ENCODE peak calls at places on chromosomes 5 and 9, in eight cellular contexts. E is NCI-H345; W is retinal pigment epithelial cell; C is occipital lobe; G is heart left ventricle; X is NCI-H1092; A is NCI-H460; P is CD4-positive, alpha-beta T cell. O is an unnamed sample.

GRCh38 chr9:35712762-35713400 is 19.1 kb downstream of the TLN1 start:
- DNase-seq in E (no peak), W (no peak), C (no peak), G (no peak), X (no peak), A (no peak), P (no peak), O (no peak)

GRCh38 chr5:120678279-120678678 is 214.2 kb downstream of the PRR16 start:
- DNase-seq in E (no peak), W (no peak), C (no peak), G (no peak), X (no peak), A (no peak), P (no peak), O (no peak)

GRCh38 chr5:173882632-173883031 is 5.5 kb upstream of the CPEB4 start:
- DNase-seq in E (no peak), W (no peak), C (no peak), G (no peak), X (no peak), A (no peak), P (no peak), O (peak)

GRCh38 chr5:132422720-132423442 is 53.4 kb downstream of the SLC22A5 start:
- DNase-seq in E (no peak), W (no peak), C (no peak), G (peak), X (no peak), A (no peak), P (no peak), O (no peak)

GRCh38 chr5:172692981-172693380 is 51.9 kb downstream of the NEURL1B start:
- DNase-seq in E (no peak), W (no peak), C (no peak), G (peak), X (no peak), A (no peak), P (no peak), O (no peak)

GRCh38 chr9:134589748-134590147 is 51.9 kb upstream of the COL5A1 start:
- DNase-seq in E (no peak), W (no peak), C (no peak), G (no peak), X (no peak), A (no peak), P (no peak), O (no peak)

GRCh38 chr5:141914154-141914743 is 9.4 kb upstream of the DELE1 start:
- DNase-seq in E (no peak), W (peak), C (peak), G (peak), X (peak), A (no peak), P (no peak), O (no peak)

GRCh38 chr9:121286973-121287721 is 19.2 kb downstream of the GSN start:
- DNase-seq in E (peak), W (peak), C (peak), G (peak), X (no peak), A (peak), P (no peak), O (peak)

GRCh38 chr5:168334161-168335094 is 43.0 kb downstream of the WWC1 start:
- DNase-seq in E (no peak), W (peak), C (no peak), G (no peak), X (no peak), A (no peak), P (no peak), O (no peak)

GRCh38 chr5:178356459-178356872 is 123.9 kb upstream of the PHYKPL start:
- DNase-seq in E (no peak), W (no peak), C (no peak), G (peak), X (no peak), A (no peak), P (no peak), O (no peak)

GRCh38 chr9:17082343-17082742 is 52.5 kb upstream of the CNTLN start:
- DNase-seq in E (no peak), W (no peak), C (no peak), G (no peak), X (no peak), A (no peak), P (no peak), O (no peak)

GRCh38 chr5:140633081-140633471 is at the start of gene CD14:
- DNase-seq in E (no peak), W (no peak), C (peak), G (peak), X (no peak), A (peak), P (no peak), O (no peak)

GRCh38 chr5:67293177-67293576 is 96.6 kb upstream of the CD180 start:
- DNase-seq in E (no peak), W (no peak), C (no peak), G (no peak), X (no peak), A (no peak), P (no peak), O (no peak)

GRCh38 chr9:16611969-16612368 is 258.5 kb downstream of the BNC2 start:
- DNase-seq in E (no peak), W (no peak), C (no peak), G (no peak), X (no peak), A (no peak), P (no peak), O (no peak)

GRCh38 chr5:40410939-40411635 is 268.6 kb upstream of the PTGER4 start:
- DNase-seq in E (no peak), W (no peak), C (no peak), G (no peak), X (no peak), A (peak), P (no peak), O (no peak)

GRCh38 chr9:14279671-14280070 is 34.3 kb downstream of the NFIB start:
- DNase-seq in E (no peak), W (no peak), C (no peak), G (no peak), X (no peak), A (no peak), P (no peak), O (no peak)

GRCh38 chr9:89168901-89169813 is 9.5 kb downstream of the SHC3 start:
- DNase-seq in E (no peak), W (no peak), C (no peak), G (no peak), X (no peak), A (no peak), P (no peak), O (no peak)

GRCh38 chr5:59259238-59259637 is 634.3 kb downstream of the PDE4D start:
- DNase-seq in E (no peak), W (no peak), C (no peak), G (no peak), X (no peak), A (no peak), P (no peak), O (no peak)

GRCh38 chr5:154210163-154210562 is 19.6 kb downstream of the GALNT10 start:
- DNase-seq in E (no peak), W (no peak), C (no peak), G (no peak), X (no peak), A (no peak), P (no peak), O (no peak)

GRCh38 chr9:14393382-14393781 is 79.4 kb upstream of the NFIB start:
- DNase-seq in E (no peak), W (no peak), C (no peak), G (no peak), X (no peak), A (no peak), P (no peak), O (no peak)

GRCh38 chr5:181173420-181174342 is 26.3 kb downstream of the OR2V2 start:
- DNase-seq in E (no peak), W (no peak), C (no peak), G (no peak), X (no peak), A (peak), P (peak), O (peak)